ENCODE peak calls at places on chromosomes 1 and 21, in four cellular contexts. One of them, this sample, is unnamed.

GRCh38 chr1:230068952-230069684 is 2.1 kb downstream of the GALNT2 start:
- DNase-seq in H1: no peak
- DNase-seq in GM12878: no peak
- DNase-seq in K562: peak
- DNase-seq in this sample: no peak

GRCh38 chr1:12344611-12345299 is 114.9 kb downstream of the VPS13D start:
- DNase-seq in H1: no peak
- DNase-seq in GM12878: peak
- DNase-seq in K562: no peak
- DNase-seq in this sample: no peak

GRCh38 chr1:236800623-236801022 is 5.5 kb downstream of the MTR start:
- DNase-seq in H1: no peak
- DNase-seq in GM12878: no peak
- DNase-seq in K562: no peak
- DNase-seq in this sample: no peak

GRCh38 chr1:41354956-41355355 is 6.3 kb upstream of the FOXO6 start:
- DNase-seq in H1: peak
- DNase-seq in GM12878: no peak
- DNase-seq in K562: no peak
- DNase-seq in this sample: no peak

GRCh38 chr21:45300786-45301520 is 13.3 kb upstream of the POFUT2 start:
- DNase-seq in H1: no peak
- DNase-seq in GM12878: no peak
- DNase-seq in K562: no peak
- DNase-seq in this sample: no peak

GRCh38 chr1:24118410-24119242 is 6.7 kb upstream of the MYOM3 start:
- DNase-seq in H1: no peak
- DNase-seq in GM12878: no peak
- DNase-seq in K562: no peak
- DNase-seq in this sample: no peak

GRCh38 chr1:223242971-223243370 is 99.9 kb upstream of the TLR5 start:
- DNase-seq in H1: no peak
- DNase-seq in GM12878: no peak
- DNase-seq in K562: no peak
- DNase-seq in this sample: no peak

GRCh38 chr1:112762541-112763141 is 47.5 kb upstream of the PPM1J start:
- DNase-seq in H1: no peak
- DNase-seq in GM12878: no peak
- DNase-seq in K562: no peak
- DNase-seq in this sample: peak

GRCh38 chr1:18938707-18939070 is 17.8 kb downstream of the IFFO2 start:
- DNase-seq in H1: no peak
- DNase-seq in GM12878: no peak
- DNase-seq in K562: no peak
- DNase-seq in this sample: no peak

GRCh38 chr1:158506369-158506987 is 34.5 kb downstream of the OR10R2 start:
- DNase-seq in H1: peak
- DNase-seq in GM12878: peak
- DNase-seq in K562: peak
- DNase-seq in this sample: peak

GRCh38 chr1:6179564-6180175 is 451 bp downstream of the CHD5 start:
- DNase-seq in H1: no peak
- DNase-seq in GM12878: no peak
- DNase-seq in K562: no peak
- DNase-seq in this sample: no peak

GRCh38 chr1:154755858-154756730 is 114.0 kb downstream of the KCNN3 start:
- DNase-seq in H1: no peak
- DNase-seq in GM12878: no peak
- DNase-seq in K562: no peak
- DNase-seq in this sample: peak

GRCh38 chr21:39788383-39788782 is 43.4 kb downstream of the IGSF5 start:
- DNase-seq in H1: peak
- DNase-seq in GM12878: no peak
- DNase-seq in K562: peak
- DNase-seq in this sample: peak

GRCh38 chr1:51636765-51637522 is 20.1 kb downstream of the OSBPL9 start:
- DNase-seq in H1: no peak
- DNase-seq in GM12878: no peak
- DNase-seq in K562: peak
- DNase-seq in this sample: peak

GRCh38 chr1:202991112-202991511 is 16.1 kb upstream of the TMEM183A start:
- DNase-seq in H1: no peak
- DNase-seq in GM12878: no peak
- DNase-seq in K562: no peak
- DNase-seq in this sample: no peak

DNA sequence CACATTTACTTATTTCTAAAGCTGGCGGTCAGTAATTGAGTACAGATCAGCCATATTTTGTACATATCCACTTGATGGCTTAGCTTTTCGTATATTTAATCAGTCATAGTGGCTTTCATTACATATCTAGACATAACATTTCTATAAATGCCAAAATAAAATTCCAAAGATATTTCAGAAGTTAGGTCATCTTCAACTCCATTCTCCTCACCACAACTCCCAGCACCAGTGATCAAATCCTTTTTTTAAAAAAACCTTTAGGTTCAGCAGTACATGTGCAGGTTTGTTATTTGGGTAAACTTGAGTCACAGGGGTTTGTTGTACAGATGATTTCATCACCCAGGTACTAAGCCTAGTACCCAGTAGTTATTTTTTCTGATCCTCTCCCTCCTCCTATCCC is 53.9 kb upstream of the GNG4 start:
- DNase-seq in H1: no peak
- DNase-seq in GM12878: no peak
- DNase-seq in K562: no peak
- DNase-seq in this sample: peak
- TF ChIP-seq CHD1 in H1: no peak
- TF ChIP-seq CHD1 in GM12878: no peak
- TF ChIP-seq CHD1 in K562: no peak
- TF ChIP-seq CHD1 in this sample: no peak

DNA sequence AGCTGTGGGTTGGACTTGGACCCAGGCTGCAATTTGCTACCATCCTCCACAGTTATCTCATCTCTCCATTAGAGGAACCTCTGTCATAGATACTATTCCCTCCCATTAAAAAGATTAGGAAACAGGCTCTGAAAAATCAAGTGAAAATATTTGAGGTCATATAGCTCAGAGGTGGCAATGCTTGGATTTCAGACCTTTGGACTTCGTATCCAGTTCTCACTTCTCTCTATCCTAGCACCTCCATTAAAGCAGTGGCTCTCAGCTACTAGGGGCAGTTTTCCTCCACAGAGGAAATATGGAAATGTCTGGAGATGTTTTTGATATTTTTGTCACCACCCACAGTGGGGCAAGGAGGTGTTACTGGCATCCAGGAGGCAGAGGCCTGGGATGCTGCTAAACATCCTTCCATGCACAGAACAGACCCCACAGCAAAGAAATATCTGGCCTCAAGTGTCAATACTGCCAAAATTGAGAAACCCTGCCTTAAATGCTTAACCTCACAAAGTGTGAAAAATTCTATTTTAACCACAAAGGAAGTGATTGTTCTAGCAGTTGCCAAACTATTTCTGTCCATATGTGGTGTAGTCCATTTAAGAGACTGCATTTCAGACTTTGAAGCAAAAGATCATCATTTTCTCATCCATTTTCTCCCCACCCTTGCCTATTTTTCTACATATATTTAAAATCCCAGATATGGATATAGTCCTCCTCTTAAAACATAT is 54.2 kb downstream of the C8A start:
- DNase-seq in H1: no peak
- DNase-seq in GM12878: no peak
- DNase-seq in K562: no peak
- DNase-seq in this sample: no peak
- TF ChIP-seq CHD1 in H1: no peak
- TF ChIP-seq CHD1 in GM12878: no peak
- TF ChIP-seq CHD1 in K562: no peak
- TF ChIP-seq CHD1 in this sample: no peak

GRCh38 chr1:116356673-116357072 is 16.4 kb upstream of the ATP1A1 start:
- DNase-seq in H1: no peak
- DNase-seq in GM12878: no peak
- DNase-seq in K562: no peak
- DNase-seq in this sample: peak

GRCh38 chr1:116359871-116360270 is 13.2 kb upstream of the ATP1A1 start:
- DNase-seq in H1: no peak
- DNase-seq in GM12878: no peak
- DNase-seq in K562: no peak
- DNase-seq in this sample: no peak

GRCh38 chr1:116356067-116356466 is 17.0 kb upstream of the ATP1A1 start:
- DNase-seq in H1: no peak
- DNase-seq in GM12878: no peak
- DNase-seq in K562: no peak
- DNase-seq in this sample: no peak

GRCh38 chr1:116359060-116359830 is 13.8 kb upstream of the ATP1A1 start:
- DNase-seq in H1: no peak
- DNase-seq in GM12878: no peak
- DNase-seq in K562: no peak
- DNase-seq in this sample: no peak

GRCh38 chr1:116357487-116357886 is 15.6 kb upstream of the ATP1A1 start:
- DNase-seq in H1: no peak
- DNase-seq in GM12878: no peak
- DNase-seq in K562: no peak
- DNase-seq in this sample: peak
- TF ChIP-seq CHD1 in H1: no peak
- TF ChIP-seq CHD1 in GM12878: no peak
- TF ChIP-seq CHD1 in K562: no peak
- TF ChIP-seq CHD1 in this sample: no peak

GRCh38 chr1:100874433-100874832 is 20.2 kb downstream of the EXTL2 start:
- DNase-seq in H1: no peak
- DNase-seq in GM12878: no peak
- DNase-seq in K562: no peak
- DNase-seq in this sample: no peak

GRCh38 chr1:100883963-100884362 is 10.7 kb downstream of the EXTL2 start:
- DNase-seq in H1: no peak
- DNase-seq in GM12878: no peak
- DNase-seq in K562: peak
- DNase-seq in this sample: peak

GRCh38 chr1:100882622-100883186 is 11.9 kb downstream of the EXTL2 start:
- DNase-seq in H1: no peak
- DNase-seq in GM12878: no peak
- DNase-seq in K562: no peak
- DNase-seq in this sample: no peak

GRCh38 chr1:100881687-100882086 is 13.0 kb downstream of the EXTL2 start:
- DNase-seq in H1: no peak
- DNase-seq in GM12878: no peak
- DNase-seq in K562: no peak
- DNase-seq in this sample: no peak

DNA sequence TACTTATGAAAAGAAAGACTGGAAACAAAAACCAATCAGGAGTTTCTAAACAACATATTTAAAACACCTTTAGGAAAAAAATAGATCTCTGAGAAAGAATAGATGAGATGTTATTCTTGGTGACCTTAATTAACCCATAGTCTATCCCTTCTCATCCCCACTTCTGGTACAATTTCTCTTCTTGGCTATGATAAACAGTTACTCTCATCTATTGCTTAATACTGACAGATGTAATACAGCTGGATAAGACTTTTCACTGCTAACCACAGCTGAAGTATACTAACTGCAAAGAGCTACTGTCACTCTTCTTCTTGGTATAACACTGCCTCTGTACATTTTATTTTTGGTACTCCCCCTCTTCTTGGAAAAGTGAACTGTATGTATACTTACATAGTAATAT is 15.2 kb downstream of the EXTL2 start:
- DNase-seq in H1: no peak
- DNase-seq in GM12878: no peak
- DNase-seq in K562: no peak
- DNase-seq in this sample: no peak
- TF ChIP-seq CHD1 in H1: no peak
- TF ChIP-seq CHD1 in GM12878: no peak
- TF ChIP-seq CHD1 in K562: no peak
- TF ChIP-seq CHD1 in this sample: no peak

GRCh38 chr1:74363220-74363619 is 128.0 kb downstream of the TNNI3K start:
- DNase-seq in H1: no peak
- DNase-seq in GM12878: no peak
- DNase-seq in K562: no peak
- DNase-seq in this sample: no peak

GRCh38 chr1:74357150-74357549 is 122.0 kb downstream of the TNNI3K start:
- DNase-seq in H1: no peak
- DNase-seq in GM12878: no peak
- DNase-seq in K562: no peak
- DNase-seq in this sample: no peak

GRCh38 chr1:74368335-74368734 is 133.1 kb downstream of the TNNI3K start:
- DNase-seq in H1: no peak
- DNase-seq in GM12878: no peak
- DNase-seq in K562: no peak
- DNase-seq in this sample: peak

GRCh38 chr1:74362691-74363090 is 127.5 kb downstream of the TNNI3K start:
- DNase-seq in H1: no peak
- DNase-seq in GM12878: no peak
- DNase-seq in K562: no peak
- DNase-seq in this sample: no peak
- TF ChIP-seq CHD1 in H1: no peak
- TF ChIP-seq CHD1 in GM12878: no peak
- TF ChIP-seq CHD1 in K562: no peak
- TF ChIP-seq CHD1 in this sample: no peak